ENCODE peak calls at places on chromosomes 2 and 18, in four cellular contexts. K, R, A and B are unnamed samples.

GRCh38 chr2:157221394-157221988 is 36.0 kb upstream of the GALNT5 start:
- DNase-seq in K (no peak), A (no peak), R (no peak), B (no peak)

GRCh38 chr2:159515482-159515881 is 100.9 kb downstream of the BAZ2B start:
- DNase-seq in R (no peak), K (peak; percentile 8), A (no peak), B (no peak)

GRCh38 chr2:49860170-49860569 is 705.9 kb upstream of the FSHR start:
- DNase-seq in R (no peak), A (no peak), K (no peak), B (no peak)

GRCh38 chr2:126837926-126838717 is 60.6 kb upstream of the TEX51 start:
- DNase-seq in K (no peak), R (no peak), A (no peak), B (peak; percentile 87)

GRCh38 chr2:47422016-47422415 is 19.1 kb downstream of the MSH2 start:
- DNase-seq in A (no peak), R (no peak), K (no peak), B (no peak)

GRCh38 chr18:42030586-42031182 is 75.7 kb downstream of the PIK3C3 start:
- DNase-seq in R (no peak), K (peak; percentile 37), A (no peak), B (no peak)

GRCh38 chr2:146579154-146579930 is 1265.5 kb upstream of the ACVR2A start:
- DNase-seq in R (no peak), A (no peak), K (peak; percentile 60), B (no peak)

GRCh38 chr2:240355962-240356361 is 79.5 kb upstream of the GPC1 start:
- DNase-seq in K (no peak), R (no peak), A (no peak), B (no peak)

GRCh38 chr2:111121028-111121872 is 536 bp downstream of the BCL2L11 start:
- DNase-seq in K (peak; percentile 48), A (peak; percentile 30), R (no peak), B (no peak)

GRCh38 chr2:71282493-71282892 is 49.1 kb upstream of the ZNF638 start:
- DNase-seq in A (no peak), R (no peak), K (no peak), B (no peak)

GRCh38 chr2:240724431-240724830 is 32.8 kb downstream of the AQP12A start:
- DNase-seq in K (no peak), R (no peak), A (no peak), B (no peak)

DNA sequence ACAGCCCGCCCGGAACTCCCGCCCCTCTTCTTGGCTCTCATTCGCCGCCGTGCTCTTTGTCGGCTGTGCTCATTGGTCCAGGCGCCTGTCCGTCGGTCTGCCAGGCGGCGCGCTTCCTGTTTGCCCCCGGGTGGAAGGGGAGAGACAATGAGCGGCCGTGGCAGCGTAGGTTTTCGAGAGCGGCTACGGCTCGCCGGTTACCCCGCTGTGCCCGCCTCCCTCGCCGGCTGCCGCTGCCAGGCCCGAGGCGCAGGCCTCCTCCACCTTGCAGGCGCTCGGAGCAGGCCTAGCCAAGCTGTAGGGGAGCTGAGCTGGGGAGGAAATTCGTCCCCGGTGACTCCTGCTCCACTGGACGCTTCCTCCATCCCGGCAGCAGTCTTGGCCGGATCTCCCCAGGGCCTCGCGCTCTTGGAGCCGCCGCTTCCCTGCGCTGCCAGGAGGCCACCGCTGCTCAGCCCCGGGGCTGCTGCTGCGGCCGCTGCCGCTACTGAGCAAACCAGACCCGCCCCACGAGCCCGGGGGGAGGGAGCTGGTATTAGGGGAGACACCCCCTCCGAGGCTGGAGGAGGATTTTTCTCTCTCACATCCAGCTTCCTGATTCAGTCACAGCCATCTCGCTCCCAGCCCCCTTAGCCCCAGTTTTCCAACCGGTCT is at the start of gene SP3:
- DNase-seq in R (peak; percentile 93), A (peak; percentile 97), K (peak; percentile 98), B (peak; percentile 99)
- TF ChIP-seq POLR2AphosphoS5 in R (peak; percentile 87), A (peak; percentile 80), K (peak; percentile 94), B (peak; percentile 90)

GRCh38 chr2:60106836-60107529 is 446.5 kb downstream of the BCL11A start:
- DNase-seq in R (no peak), A (no peak), K (no peak), B (no peak)
- TF ChIP-seq POLR2AphosphoS5 in R (no peak), A (no peak), K (no peak), B (no peak)

GRCh38 chr18:77101410-77102245 is 31.0 kb downstream of the MBP start:
- DNase-seq in R (peak; percentile 89), A (peak; percentile 73), K (peak; percentile 91), B (peak; percentile 98)
- TF ChIP-seq POLR2AphosphoS5 in R (peak; percentile 51), A (no peak), K (peak; percentile 73), B (peak; percentile 61)

GRCh38 chr2:58879834-58880233 is 638.7 kb upstream of the FANCL start:
- DNase-seq in A (no peak), K (no peak), R (no peak), B (no peak)
- TF ChIP-seq POLR2AphosphoS5 in A (no peak), K (no peak), R (no peak), B (no peak)

GRCh38 chr2:223055140-223055539 is 3.1 kb downstream of the KCNE4 start:
- DNase-seq in A (no peak), R (no peak), K (peak; percentile 74), B (peak; percentile 68)
- TF ChIP-seq POLR2AphosphoS5 in A (no peak), R (no peak), K (no peak), B (peak; percentile 39)

DNA sequence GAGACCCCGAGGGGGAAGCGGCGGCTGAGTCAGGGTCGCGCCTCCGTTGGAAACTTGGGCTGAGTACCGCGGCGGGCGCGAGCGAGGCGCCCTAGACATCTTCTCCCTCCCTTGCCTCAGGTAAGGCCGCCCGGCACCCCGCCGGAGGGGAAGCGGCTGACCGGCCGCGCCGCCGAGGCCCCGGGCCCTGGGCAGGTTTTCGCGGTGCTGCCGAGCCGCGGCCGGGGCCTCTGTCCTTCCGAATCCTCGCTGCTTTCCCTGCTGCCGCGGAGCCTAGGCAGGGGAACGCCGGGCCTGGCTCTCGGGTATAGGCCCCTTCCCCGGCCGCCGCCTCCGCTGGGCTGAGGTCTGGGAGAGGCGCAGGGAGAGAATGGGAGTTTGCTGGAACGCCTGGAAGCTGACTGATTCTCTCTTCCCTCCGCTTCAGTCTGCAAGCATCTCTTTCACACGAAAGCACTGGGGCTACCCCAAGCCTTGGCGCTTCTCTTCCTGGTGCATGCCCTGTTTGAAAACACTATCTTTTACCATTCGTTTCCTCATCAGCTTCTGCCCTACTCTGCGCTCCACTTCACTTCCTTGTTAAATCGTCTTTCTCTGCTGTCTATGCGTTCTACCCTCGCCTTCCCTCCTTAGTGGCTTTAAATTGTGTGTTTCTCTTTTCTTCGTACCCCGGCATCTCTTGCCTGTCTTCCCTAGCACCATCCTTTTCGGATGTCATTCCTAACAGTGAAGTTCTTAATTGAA is 652 bp downstream of the PPM1B start:
- DNase-seq in K (peak; percentile 68), A (peak; percentile 26), R (no peak), B (no peak)
- TF ChIP-seq POLR2AphosphoS5 in K (no peak), A (peak; percentile 41), R (no peak), B (peak; percentile 16)

DNA sequence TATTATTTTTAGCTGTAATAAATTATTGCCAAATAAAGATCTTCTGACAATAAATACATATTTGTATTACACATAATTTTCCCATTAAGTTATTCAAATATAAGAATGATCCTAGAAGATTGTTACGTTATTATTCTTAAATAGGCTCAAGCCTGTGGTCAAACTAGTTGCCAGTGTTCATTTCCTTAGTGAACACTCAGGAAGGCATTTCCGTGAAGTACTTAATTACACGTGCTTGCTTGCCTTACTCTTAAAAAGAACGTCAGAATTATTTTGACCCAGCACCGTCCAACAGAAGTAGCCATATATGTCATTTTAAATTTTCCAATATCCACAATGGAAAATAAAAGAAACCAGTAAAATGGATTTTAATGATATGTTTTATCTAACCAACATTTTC is 249.8 kb downstream of the TXNL1 start:
- DNase-seq in R (no peak), A (no peak), K (peak; percentile 63), B (no peak)
- TF ChIP-seq POLR2AphosphoS5 in R (no peak), A (no peak), K (no peak), B (no peak)

DNA sequence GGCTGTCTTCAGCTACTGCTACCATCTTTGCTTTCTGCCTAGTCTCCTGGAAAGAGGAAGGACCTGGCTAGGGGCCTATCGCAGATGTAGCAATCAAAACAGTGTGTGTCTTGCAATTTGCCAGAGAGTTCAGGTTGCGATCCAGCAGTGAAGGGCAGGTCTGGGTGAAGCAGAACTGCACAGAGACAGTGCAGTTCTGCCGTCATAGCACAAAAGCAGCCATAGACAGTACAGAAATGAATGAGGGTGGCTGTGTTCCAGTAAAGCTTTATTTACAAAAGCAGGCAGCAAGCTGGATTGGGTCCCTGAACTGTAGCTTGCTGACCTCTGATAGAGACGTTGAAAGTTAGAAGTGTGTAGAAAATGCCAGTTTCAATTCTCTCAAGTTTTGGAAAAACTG is 186.7 kb downstream of the LTBP1 start:
- DNase-seq in R (no peak), A (no peak), K (peak; percentile 28), B (no peak)
- TF ChIP-seq POLR2AphosphoS5 in R (no peak), A (peak; percentile 44), K (no peak), B (peak; percentile 33)

DNA sequence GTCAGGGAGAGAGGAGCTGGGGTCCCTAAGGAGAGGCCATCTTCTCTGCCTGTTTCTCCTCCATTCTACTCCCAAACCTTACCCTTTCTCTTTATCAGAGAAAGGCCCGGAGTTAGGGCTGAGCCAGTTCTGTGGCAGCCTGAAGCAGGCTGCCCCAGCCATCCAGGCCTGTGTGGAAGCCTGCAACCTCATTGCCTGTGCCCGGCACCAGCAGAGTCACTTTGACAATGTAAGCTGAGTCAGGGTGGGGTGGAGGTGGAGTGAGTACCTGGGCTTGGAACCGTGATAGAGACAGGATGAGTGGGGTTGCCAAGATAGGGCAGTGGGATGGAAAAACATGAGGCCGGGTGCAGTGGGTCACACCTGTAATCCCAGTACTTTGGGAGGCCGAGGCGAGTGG is 5.2 kb downstream of the CHRNG start:
- DNase-seq in A (no peak), K (no peak), R (no peak), B (no peak)
- TF ChIP-seq POLR2AphosphoS5 in A (no peak), K (no peak), R (no peak), B (no peak)

DNA sequence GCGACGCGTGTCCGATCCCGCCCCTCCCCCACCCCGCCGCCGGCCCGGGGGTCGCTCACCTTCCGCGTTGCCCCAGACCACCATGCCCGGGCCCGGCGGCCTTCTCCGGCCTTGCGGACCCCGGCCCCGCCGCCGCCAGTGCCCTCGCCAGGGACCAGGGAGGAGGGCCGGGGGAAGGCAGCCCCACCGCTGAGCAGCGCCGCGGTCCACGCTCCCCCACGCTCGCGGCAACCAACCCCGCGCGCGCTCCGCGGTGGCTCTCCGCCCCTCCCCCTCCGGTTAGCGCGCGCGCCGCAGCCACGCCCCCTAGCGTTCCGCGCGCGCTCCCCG is at the start of gene REV1:
- DNase-seq in A (no peak), R (no peak), K (no peak), B (no peak)
- TF ChIP-seq POLR2AphosphoS5 in A (no peak), R (peak; percentile 59), K (peak; percentile 66), B (no peak)